ENCODE peak calls at places on chromosomes 4 and X, in eight cellular contexts. M is HCT116, N is endothelial cell of umbilical vein, I is prostate gland, R is GM12878, X is SK-N-SH, Q is HL-60, B is breast epithelium. A is an unnamed sample.

GRCh38 chrX:39984191-39984956 is 113.4 kb downstream of the BCOR start:
- DNase-seq in Q (no peak), N (no peak), I (no peak), B (no peak), X (no peak), M (no peak), R (peak; percentile 8), A (no peak)

GRCh38 chr4:26206981-26207380 is 113.8 kb upstream of the RBPJ start:
- DNase-seq in I (no peak), X (no peak), B (no peak), R (no peak), Q (no peak), M (no peak), N (no peak), A (no peak)

GRCh38 chrX:41779058-41779564 is 55.1 kb downstream of the GPR82 start:
- DNase-seq in M (peak; percentile 47), R (no peak), B (no peak), I (no peak), X (no peak), N (peak; percentile 74), Q (no peak), A (no peak)

GRCh38 chrX:700936-701335 is 70.3 kb downstream of the SHOX start:
- DNase-seq in M (no peak), Q (no peak), I (no peak), N (no peak), B (no peak), X (no peak), R (no peak), A (no peak)

GRCh38 chrX:101429934-101430333 is 21.9 kb downstream of the HNRNPH2 start:
- DNase-seq in I (no peak), X (no peak), N (no peak), B (no peak), M (no peak), Q (no peak), R (no peak), A (no peak)

GRCh38 chr4:13678186-13678924 is 50.8 kb upstream of the BOD1L1 start:
- DNase-seq in R (no peak), X (no peak), N (peak; percentile 3), B (no peak), M (no peak), I (no peak), Q (no peak), A (no peak)

GRCh38 chrX:39855748-39856129 is 242.0 kb downstream of the BCOR start:
- DNase-seq in B (no peak), Q (no peak), R (peak; percentile 77), X (no peak), M (peak; percentile 19), N (peak; percentile 24), I (no peak), A (no peak)

GRCh38 chr4:38162240-38162784 is 202.1 kb downstream of the PTTG2 start:
- DNase-seq in R (no peak), X (peak; percentile 36), Q (no peak), M (peak; percentile 63), I (no peak), N (peak; percentile 88), B (no peak), A (no peak)

GRCh38 chr4:70737006-70737405 is 15.2 kb downstream of the RUFY3 start:
- DNase-seq in B (no peak), N (no peak), I (no peak), X (no peak), M (no peak), Q (no peak), R (no peak), A (no peak)

GRCh38 chrX:20527458-20528099 is 260.9 kb upstream of the RPS6KA3 start:
- DNase-seq in I (no peak), M (no peak), N (peak; percentile 28), Q (no peak), R (no peak), X (peak; percentile 26), B (no peak), A (no peak)

GRCh38 chrX:135544338-135544948 is 24.0 kb downstream of the INTS6L start:
- DNase-seq in N (peak; percentile 12), B (no peak), I (no peak), R (no peak), Q (no peak), M (no peak), X (no peak), A (no peak)

GRCh38 chr4:169418846-169419245 is 148.1 kb upstream of the SH3RF1 start:
- DNase-seq in B (no peak), M (no peak), Q (no peak), R (no peak), I (no peak), X (no peak), N (no peak), A (no peak)

GRCh38 chr4:90226734-90227133 is 99.5 kb downstream of the CCSER1 start:
- DNase-seq in I (no peak), Q (no peak), R (no peak), X (no peak), N (no peak), M (no peak), B (no peak), A (no peak)

GRCh38 chr4:25090516-25090915 is 59.8 kb upstream of the LGI2 start:
- DNase-seq in N (no peak), B (no peak), X (no peak), M (no peak), Q (no peak), I (no peak), R (no peak), A (no peak)

GRCh38 chr4:162282711-162283110 is 118.9 kb upstream of the FSTL5 start:
- DNase-seq in M (no peak), R (no peak), N (no peak), I (no peak), B (no peak), Q (no peak), X (no peak), A (no peak)

DNA sequence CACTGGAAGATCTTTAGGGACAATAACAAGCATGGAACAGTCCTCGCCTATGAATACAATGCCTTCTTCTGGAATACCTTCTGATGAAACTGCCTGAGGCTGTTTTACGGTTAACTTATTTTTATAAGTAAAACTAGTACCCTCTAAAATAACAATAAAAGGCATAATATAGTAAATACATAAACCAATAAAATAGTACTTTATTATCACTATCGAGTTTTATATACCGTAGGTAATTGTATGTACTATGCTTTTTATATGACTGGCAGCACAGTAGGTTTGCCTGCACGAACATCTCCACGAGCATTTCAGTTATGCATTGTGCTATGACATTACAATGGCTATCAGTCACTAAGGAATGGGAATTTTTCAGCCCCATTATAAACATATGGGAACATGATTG is 8.0 kb downstream of the GUCY1A1 start:
- DNase-seq in R (no peak), Q (no peak), N (no peak), I (no peak), B (no peak), X (no peak), M (no peak), A (no peak)
- TF ChIP-seq POLR2AphosphoS5 in R (no peak), Q (no peak), N (no peak), I (peak; percentile 63), B (no peak), X (no peak), M (no peak), A (no peak)

GRCh38 chr4:82104578-82104977 is 269.2 kb downstream of the HNRNPD start:
- DNase-seq in M (no peak), X (no peak), B (no peak), Q (no peak), R (no peak), N (no peak), I (no peak), A (no peak)

GRCh38 chr4:82097504-82097903 is 276.3 kb downstream of the HNRNPD start:
- DNase-seq in Q (no peak), N (no peak), X (no peak), M (no peak), R (no peak), I (no peak), B (no peak), A (no peak)

DNA sequence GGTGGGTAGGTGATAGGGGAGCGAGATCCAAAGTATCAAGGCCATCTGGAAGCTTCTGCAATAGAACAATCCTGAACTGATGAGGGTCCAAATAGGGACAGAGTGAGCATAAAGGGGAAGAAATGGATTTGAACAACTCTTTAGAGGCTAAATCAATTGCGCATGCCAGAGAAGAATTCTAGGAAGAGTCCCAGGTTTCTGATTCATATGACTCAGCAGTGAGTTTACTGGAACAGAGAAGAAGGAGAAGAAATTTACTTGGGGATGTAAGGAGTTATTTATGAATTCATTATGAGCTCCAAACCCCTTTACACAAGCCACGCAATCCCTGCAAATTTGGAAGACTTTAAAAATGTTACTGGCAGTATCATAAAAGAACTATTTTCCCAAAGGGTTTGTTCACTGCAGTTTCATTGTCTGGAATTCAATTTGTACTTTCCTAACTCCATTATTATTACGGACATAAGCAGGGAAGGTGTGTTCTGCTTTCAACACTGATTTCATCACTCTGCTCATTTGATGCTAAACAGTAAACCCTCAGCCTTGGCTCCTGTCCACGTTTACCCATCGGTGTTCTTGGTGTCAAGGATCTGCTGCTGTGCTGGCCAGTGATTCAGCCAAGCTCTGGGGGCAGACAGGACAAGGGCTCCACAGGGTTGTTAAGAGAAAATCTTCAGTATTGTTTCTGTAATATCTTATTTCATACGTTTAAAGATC is 273.8 kb downstream of the HNRNPD start:
- DNase-seq in Q (no peak), M (no peak), I (no peak), R (no peak), B (no peak), X (no peak), N (no peak), A (no peak)
- TF ChIP-seq POLR2AphosphoS5 in Q (no peak), M (no peak), I (no peak), R (no peak), B (no peak), X (no peak), N (no peak), A (no peak)

DNA sequence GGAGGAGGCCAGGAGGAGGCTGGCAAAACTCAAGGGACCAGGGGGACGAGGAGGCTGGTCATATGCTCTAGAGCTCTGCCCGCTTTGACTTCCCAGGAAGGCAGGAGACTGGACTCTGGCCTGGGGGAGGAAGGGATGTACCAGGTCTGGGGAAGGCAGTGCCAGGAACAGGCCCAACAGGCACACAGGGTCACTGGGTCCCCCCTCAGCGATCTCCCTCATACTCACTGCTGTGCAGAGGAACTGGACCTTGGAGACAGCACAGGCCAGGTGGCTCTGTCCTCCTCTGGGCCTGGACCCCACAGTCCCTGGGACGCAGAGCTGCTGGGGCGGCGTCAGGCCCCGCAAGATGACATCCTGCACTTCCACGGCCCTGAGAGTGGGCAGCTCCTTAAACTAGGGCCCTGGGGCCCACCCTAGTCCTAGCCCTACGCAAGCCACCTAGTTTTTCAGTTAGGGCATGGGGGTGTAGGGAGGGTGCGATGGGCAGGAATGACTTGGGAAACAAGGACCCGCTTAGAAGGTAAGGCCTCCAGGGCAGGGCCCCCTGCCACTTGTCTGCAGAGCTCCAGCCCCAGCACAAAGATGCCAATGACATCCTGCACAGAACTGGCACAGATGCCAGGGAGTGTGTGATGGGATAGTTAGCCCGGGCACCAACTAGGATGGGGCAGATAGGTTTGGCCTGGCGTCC is 59.5 kb downstream of the HTRA3 start:
- DNase-seq in B (no peak), I (no peak), Q (no peak), R (no peak), N (no peak), X (no peak), M (no peak), A (no peak)
- TF ChIP-seq POLR2AphosphoS5 in B (no peak), I (no peak), Q (no peak), R (no peak), N (no peak), X (no peak), M (no peak), A (no peak)

DNA sequence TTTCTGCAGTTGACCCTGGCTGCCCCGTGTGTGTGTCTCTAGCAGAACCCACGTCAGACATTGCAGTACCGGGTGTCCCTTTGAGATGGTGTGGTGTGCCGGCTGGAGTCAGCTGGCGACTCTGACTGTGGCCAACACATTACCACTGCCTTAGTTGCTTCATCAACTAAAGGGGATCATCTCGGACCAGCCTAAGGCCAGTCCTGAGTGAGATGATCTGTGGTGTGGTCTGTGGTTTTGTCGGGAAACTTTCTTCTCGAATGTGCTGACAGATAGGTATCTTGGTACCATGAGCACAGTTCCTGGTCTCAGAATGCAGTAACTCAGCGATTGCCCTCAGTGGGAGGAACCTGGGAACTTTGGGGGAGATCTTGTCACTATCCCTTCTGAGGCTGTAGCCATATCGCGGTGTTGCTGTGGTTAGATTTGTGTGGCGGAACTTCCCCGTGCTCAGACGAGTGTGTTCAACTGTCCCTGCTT is 15.8 kb downstream of the TBC1D14 start:
- DNase-seq in X (no peak), Q (peak; percentile 86), N (no peak), M (no peak), I (no peak), B (no peak), R (no peak), A (no peak)
- TF ChIP-seq POLR2AphosphoS5 in X (no peak), Q (peak; percentile 38), N (no peak), M (no peak), I (no peak), B (no peak), R (no peak), A (no peak)

A was measured in GM12891.